ENCODE peak calls at places on chromosomes 11 and 22, in five cellular contexts. I is GM12878, Z is K562, M is SK-N-SH, R is HepG2. F is an unnamed sample.

GRCh38 chr11:31887180-31887579 is 76.1 kb upstream of the PAX6 start:
- DNase-seq in I (no peak), Z (peak), M (peak), R (no peak), F (peak)

GRCh38 chr22:31089101-31090100 is 8.3 kb downstream of the SMTN start:
- DNase-seq in I (no peak), Z (peak), M (peak), R (no peak), F (peak)

GRCh38 chr11:72782081-72782920 is 11.5 kb downstream of the STARD10 start:
- DNase-seq in I (no peak), Z (no peak), M (peak), R (peak), F (no peak)

GRCh38 chr22:20794132-20794990 is 20.4 kb downstream of the SERPIND1 start:
- DNase-seq in I (no peak), Z (no peak), M (no peak), R (no peak), F (no peak)

GRCh38 chr11:76773921-76774361 is 9.2 kb upstream of the TSKU start:
- DNase-seq in I (no peak), Z (no peak), M (no peak), R (no peak), F (no peak)

GRCh38 chr22:22060200-22061084 is 77.9 kb upstream of the TOP3B start:
- DNase-seq in I (no peak), Z (peak), M (peak), R (peak), F (peak)

GRCh38 chr11:60973699-60974098 is 2.2 kb downstream of the CD6 start:
- DNase-seq in I (no peak), Z (no peak), M (no peak), R (no peak), F (no peak)

GRCh38 chr11:76759092-76759491 is 24.1 kb upstream of the TSKU start:
- DNase-seq in I (no peak), Z (no peak), M (no peak), R (no peak), F (no peak)

GRCh38 chr11:82176365-82176764 is 557.3 kb downstream of the FAM181B start:
- DNase-seq in I (no peak), Z (no peak), M (no peak), R (no peak), F (no peak)

GRCh38 chr22:29883831-29884139 is 811 bp downstream of the MTMR3 start:
- DNase-seq in I (no peak), Z (no peak), M (no peak), R (no peak), F (no peak)

GRCh38 chr11:80849253-80849652 is 1408.4 kb upstream of the TENM4 start:
- DNase-seq in I (peak), Z (no peak), M (no peak), R (no peak), F (no peak)

GRCh38 chr22:40805699-40806203 is 13.4 kb downstream of the SLC25A17 start:
- DNase-seq in I (no peak), Z (no peak), M (no peak), R (no peak), F (no peak)

GRCh38 chr11:36249271-36249670 is 40.0 kb downstream of the COMMD9 start:
- DNase-seq in I (no peak), Z (no peak), M (no peak), R (no peak), F (no peak)

GRCh38 chr22:20247010-20247505 is 21.1 kb downstream of the RTN4R start:
- DNase-seq in I (peak), Z (peak), M (no peak), R (no peak), F (no peak)

GRCh38 chr11:94781822-94782221 is 13.7 kb downstream of the AMOTL1 start:
- DNase-seq in I (no peak), Z (no peak), M (no peak), R (no peak), F (no peak)

GRCh38 chr11:65793144-65793581 is 6.3 kb downstream of the OVOL1 start:
- DNase-seq in I (no peak), Z (no peak), M (peak), R (no peak), F (no peak)

GRCh38 chr11:27718853-27719574 is 18.8 kb upstream of the BDNF start:
- DNase-seq in I (no peak), Z (no peak), M (peak), R (no peak), F (peak)

GRCh38 chr11:3146612-3147256 is 18.4 kb downstream of the OSBPL5 start:
- DNase-seq in I (no peak), Z (no peak), M (peak), R (no peak), F (no peak)

GRCh38 chr11:70698871-70699270 is 300.5 kb downstream of the CTTN start:
- DNase-seq in I (no peak), Z (no peak), M (no peak), R (no peak), F (no peak)

GRCh38 chr11:34245043-34245442 is 112.8 kb downstream of the ABTB2 start:
- DNase-seq in I (no peak), Z (no peak), M (no peak), R (no peak), F (no peak)

GRCh38 chr22:26428515-26429457 is at the start of gene ASPHD2:
- DNase-seq in I (peak), Z (peak), M (peak), R (no peak), F (peak)

GRCh38 chr11:36818410-36818809 is 220.4 kb upstream of the RAG2 start:
- DNase-seq in I (no peak), Z (peak), M (peak), R (no peak), F (peak)

GRCh38 chr22:46038516-46039430 is 61.8 kb upstream of the WNT7B start:
- DNase-seq in I (no peak), Z (no peak), M (no peak), R (no peak), F (no peak)

GRCh38 chr22:46592390-46592872 is 27.8 kb upstream of the GRAMD4 start:
- DNase-seq in I (no peak), Z (peak), M (no peak), R (no peak), F (no peak)

GRCh38 chr22:25094579-25094978 is 105.1 kb upstream of the CRYBB3 start:
- DNase-seq in I (no peak), Z (no peak), M (no peak), R (no peak), F (no peak)

GRCh38 chr11:31725176-31725575 is 85.9 kb downstream of the PAX6 start:
- DNase-seq in I (no peak), Z (no peak), M (no peak), R (no peak), F (no peak)

GRCh38 chr11:60918941-60919275 is 5.0 kb downstream of the TMEM109 start:
- DNase-seq in I (no peak), Z (no peak), M (no peak), R (no peak), F (no peak)

GRCh38 chr11:10818594-10818993 is 9.9 kb upstream of the EIF4G2 start:
- DNase-seq in I (no peak), Z (no peak), M (no peak), R (no peak), F (no peak)

GRCh38 chr11:122207921-122208764 is 92.1 kb upstream of the BLID start:
- DNase-seq in I (no peak), Z (no peak), M (no peak), R (no peak), F (no peak)
- TF ChIP-seq FOXM1 in I (no peak), Z (no peak), M (no peak), R (no peak), F (no peak)

GRCh38 chr11:12260731-12261521 is 116.4 kb upstream of the PARVA start:
- DNase-seq in I (no peak), Z (no peak), M (no peak), R (no peak), F (no peak)

GRCh38 chr11:12261551-12261950 is 115.8 kb upstream of the PARVA start:
- DNase-seq in I (no peak), Z (no peak), M (no peak), R (no peak), F (no peak)

GRCh38 chr11:12264361-12264760 is 113.0 kb upstream of the PARVA start:
- DNase-seq in I (no peak), Z (no peak), M (no peak), R (no peak), F (no peak)

GRCh38 chr11:12259956-12260355 is 117.4 kb upstream of the PARVA start:
- DNase-seq in I (no peak), Z (no peak), M (no peak), R (no peak), F (no peak)

DNA sequence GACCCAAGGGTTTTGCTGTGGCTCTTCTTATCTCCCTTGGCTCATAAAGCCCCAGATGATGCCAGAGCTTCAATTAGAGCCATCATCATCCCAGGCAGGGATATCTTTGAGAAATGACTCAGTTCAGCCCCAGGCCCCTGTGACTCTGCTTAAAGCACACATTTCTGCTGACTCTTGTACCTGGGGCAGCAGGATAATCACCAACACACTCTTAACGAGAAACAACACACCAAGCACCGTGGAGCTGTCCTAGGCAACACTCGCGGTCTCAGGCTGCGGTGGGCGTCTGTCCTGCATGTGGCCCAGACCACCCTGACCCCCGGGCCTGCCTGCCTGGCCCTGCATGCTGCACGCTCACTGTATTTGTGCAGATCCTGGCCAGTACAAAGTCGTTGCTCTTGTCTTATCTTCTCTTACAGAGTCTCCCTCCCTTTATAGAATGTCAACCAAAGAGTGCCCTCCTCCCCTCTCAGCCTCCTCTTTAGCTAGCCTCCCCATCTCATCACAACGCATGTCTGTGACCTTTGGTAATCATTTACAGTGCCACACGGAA is 114.2 kb upstream of the PARVA start:
- DNase-seq in I (no peak), Z (peak), M (peak), R (no peak), F (no peak)
- TF ChIP-seq FOXM1 in I (no peak), Z (no peak), M (no peak), R (no peak), F (no peak)

DNA sequence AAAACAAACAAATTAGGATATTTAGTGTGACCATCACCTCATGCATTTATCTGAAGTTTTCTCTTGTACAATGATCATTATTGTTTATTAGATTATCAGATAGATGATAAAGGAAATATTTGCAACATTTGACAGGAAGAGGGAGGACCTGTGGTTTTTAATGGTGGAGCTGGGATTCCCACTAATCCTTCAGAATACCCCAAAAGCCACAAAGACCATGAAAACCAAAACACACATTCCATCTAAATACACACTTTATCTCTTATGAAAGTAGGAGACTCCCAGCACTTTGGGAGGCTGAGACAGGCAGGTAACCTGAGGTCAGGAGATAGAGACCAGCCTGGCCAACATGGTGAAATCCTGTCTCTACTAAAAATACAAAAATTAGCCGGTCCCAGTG is 7.6 kb upstream of the NDUFV1 start:
- DNase-seq in I (no peak), Z (no peak), M (no peak), R (no peak), F (no peak)
- TF ChIP-seq FOXM1 in I (no peak), Z (no peak), M (no peak), R (no peak), F (no peak)

GRCh38 chr11:5083602-5084001 is 14.2 kb downstream of the OR52E1 start:
- DNase-seq in I (no peak), Z (no peak), M (no peak), R (no peak), F (no peak)

GRCh38 chr11:5081405-5081804 is 12.0 kb downstream of the OR52E1 start:
- DNase-seq in I (no peak), Z (no peak), M (no peak), R (no peak), F (no peak)
- TF ChIP-seq FOXM1 in I (no peak), Z (no peak), M (no peak), R (no peak), F (no peak)

DNA sequence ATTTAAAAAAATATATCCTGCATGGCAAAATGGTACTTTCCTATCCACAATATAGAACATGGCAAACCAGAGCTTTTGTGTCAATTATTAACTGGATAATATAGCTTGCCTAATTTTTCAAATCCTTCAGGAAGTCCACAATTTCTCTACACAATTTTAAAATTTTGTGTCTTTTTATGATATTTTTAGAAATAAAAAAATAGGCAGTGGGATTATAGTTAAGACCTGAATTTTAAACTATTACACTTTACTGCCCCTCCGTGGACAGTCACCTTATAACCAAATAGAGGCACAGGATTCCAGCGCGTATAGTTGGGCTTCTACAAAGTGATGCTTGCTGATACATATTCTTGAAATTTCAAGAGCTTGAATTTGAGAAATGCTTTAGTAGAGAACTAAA is 2.1 kb upstream of the DMC1 start:
- DNase-seq in I (peak), Z (peak), M (peak), R (peak), F (peak)
- TF ChIP-seq FOXM1 in I (no peak), Z (no peak), M (no peak), R (no peak), F (no peak)

GRCh38 chr22:32802291-32802826 is 854 bp downstream of the TIMP3 start:
- DNase-seq in I (no peak), Z (no peak), M (no peak), R (no peak), F (no peak)

GRCh38 chr22:32800158-32800557 is 1.3 kb upstream of the TIMP3 start:
- DNase-seq in I (no peak), Z (no peak), M (no peak), R (no peak), F (no peak)

GRCh38 chr22:32803020-32803758 is 1.7 kb downstream of the TIMP3 start:
- DNase-seq in I (no peak), Z (no peak), M (no peak), R (no peak), F (no peak)

GRCh38 chr22:32801001-32801435 is 487 bp upstream of the TIMP3 start:
- DNase-seq in I (no peak), Z (no peak), M (no peak), R (no peak), F (no peak)

GRCh38 chr22:32801436-32802290 is at the start of gene TIMP3:
- DNase-seq in I (no peak), Z (peak), M (peak), R (no peak), F (peak)
- TF ChIP-seq FOXM1 in I (no peak), Z (no peak), M (no peak), R (no peak), F (no peak)

GRCh38 chr11:112215621-112216020 is 10.6 kb upstream of the PTS start:
- DNase-seq in I (no peak), Z (no peak), M (no peak), R (no peak), F (no peak)

GRCh38 chr11:112213753-112214152 is 12.5 kb upstream of the PTS start:
- DNase-seq in I (no peak), Z (no peak), M (no peak), R (peak), F (no peak)

GRCh38 chr11:112212710-112213109 is 13.5 kb upstream of the PTS start:
- DNase-seq in I (no peak), Z (no peak), M (no peak), R (no peak), F (no peak)

GRCh38 chr11:112219476-112220232 is 6.6 kb upstream of the PTS start:
- DNase-seq in I (peak), Z (peak), M (peak), R (peak), F (peak)

DNA sequence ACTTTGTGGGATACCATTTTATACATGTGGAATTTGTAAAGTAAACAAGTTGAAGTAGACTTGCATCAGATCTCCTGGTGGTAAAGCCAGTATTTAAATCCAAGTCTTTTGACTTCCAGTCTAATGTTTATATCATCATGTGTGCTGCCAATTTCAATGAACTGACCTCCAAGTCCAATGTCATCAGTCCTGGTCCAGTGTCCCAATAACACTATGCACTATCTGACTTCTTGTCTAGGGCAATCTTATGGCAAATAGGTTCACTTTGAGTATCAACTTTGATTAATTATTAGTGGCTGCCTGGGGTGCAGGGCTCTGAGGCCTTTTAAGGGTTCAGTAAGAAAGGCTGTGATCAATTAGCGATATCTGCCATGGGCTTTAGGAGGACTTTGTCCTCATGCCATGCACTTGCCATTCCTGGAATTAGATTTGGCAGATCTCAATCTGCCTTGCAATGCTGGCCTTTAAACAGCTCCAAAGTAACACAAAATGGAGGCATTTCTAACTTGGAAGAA is 9.6 kb upstream of the PTS start:
- DNase-seq in I (no peak), Z (no peak), M (no peak), R (no peak), F (no peak)
- TF ChIP-seq FOXM1 in I (no peak), Z (no peak), M (no peak), R (no peak), F (no peak)

GRCh38 chr22:17774206-17774927 is at the start of gene BID:
- DNase-seq in I (no peak), Z (peak), M (peak), R (no peak), F (peak)
- TF ChIP-seq FOXM1 in I (no peak), Z (no peak), M (no peak), R (no peak), F (no peak)

GRCh38 chr11:44016129-44016528 is 31.7 kb upstream of the ACCSL start:
- DNase-seq in I (no peak), Z (no peak), M (no peak), R (no peak), F (no peak)

GRCh38 chr11:44015624-44016007 is 32.2 kb upstream of the ACCSL start:
- DNase-seq in I (no peak), Z (no peak), M (no peak), R (no peak), F (no peak)

GRCh38 chr11:44016546-44017442 is 31.0 kb upstream of the ACCSL start:
- DNase-seq in I (no peak), Z (no peak), M (no peak), R (no peak), F (no peak)

GRCh38 chr11:44017443-44018126 is 30.2 kb upstream of the ACCSL start:
- DNase-seq in I (no peak), Z (no peak), M (no peak), R (no peak), F (no peak)

DNA sequence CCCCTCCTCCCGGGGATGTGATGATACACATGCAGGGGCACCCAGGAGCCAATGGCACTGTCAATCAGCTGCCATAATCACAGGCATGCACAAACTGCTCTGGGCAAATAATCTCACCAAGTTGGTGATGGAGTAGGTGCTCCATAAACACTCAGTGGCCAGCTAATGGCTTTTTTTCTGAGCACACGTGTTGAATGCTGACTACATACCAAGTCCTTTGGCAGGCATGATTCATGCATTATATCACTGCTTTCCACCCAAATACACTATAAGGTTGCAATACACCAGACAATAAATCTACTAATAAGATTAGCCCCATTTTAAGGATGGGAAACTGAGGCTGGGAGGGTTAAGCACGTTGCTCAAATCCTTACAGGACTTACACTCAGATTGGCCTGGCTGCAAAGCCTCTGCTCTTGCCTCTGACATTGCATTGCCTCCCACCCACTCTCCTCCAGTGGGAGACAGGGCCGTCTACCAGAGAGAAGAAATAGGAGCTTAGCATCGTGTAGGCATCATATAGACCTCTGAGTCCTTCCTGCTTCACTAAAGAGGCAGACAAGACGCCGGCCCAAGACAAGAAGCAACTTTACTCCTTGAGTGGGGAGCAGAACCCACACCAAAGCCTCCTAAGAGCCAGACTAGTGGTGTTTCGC is 32.7 kb upstream of the ACCSL start:
- DNase-seq in I (no peak), Z (no peak), M (no peak), R (no peak), F (no peak)
- TF ChIP-seq FOXM1 in I (no peak), Z (no peak), M (no peak), R (no peak), F (no peak)

F was measured in HEK293T.